ENCODE peak calls at places on chromosomes 2 and 18, in four cellular contexts. E, Y, F and H are unnamed samples.
A peak's percentile ranks its signal among the peaks of the same experiment; 100 is the strongest.

GRCh38 chr2:226424971-226425370 is 374.6 kb downstream of the IRS1 start:
- DNase-seq in Y (no peak), F (no peak), E (no peak), H (no peak)

GRCh38 chr2:134706587-134707329 is 12.0 kb downstream of the TMEM163 start:
- DNase-seq in Y (no peak), F (no peak), E (no peak), H (no peak)

GRCh38 chr2:12717988-12718661 is 1.4 kb downstream of the TRIB2 start:
- DNase-seq in E (no peak), F (peak; percentile 43), Y (no peak), H (no peak)

GRCh38 chr2:195563857-195564512 is 93.0 kb upstream of the SLC39A10 start:
- DNase-seq in F (no peak), Y (no peak), E (no peak), H (no peak)

GRCh38 chr18:464311-464659 is 36.2 kb downstream of the COLEC12 start:
- DNase-seq in Y (no peak), F (no peak), E (no peak), H (no peak)

GRCh38 chr18:46660955-46661749 is 4.1 kb upstream of the LOXHD1 start:
- DNase-seq in E (peak; percentile 34), Y (no peak), F (peak; percentile 40), H (no peak)

GRCh38 chr18:21315741-21316187 is 73.7 kb downstream of the GREB1L start:
- DNase-seq in F (no peak), E (no peak), Y (no peak), H (no peak)

GRCh38 chr18:525066-525797 is 24.7 kb upstream of the COLEC12 start:
- DNase-seq in E (no peak), Y (no peak), F (no peak), H (no peak)

GRCh38 chr18:48949051-48949605 is 1.6 kb downstream of the SMAD7 start:
- DNase-seq in F (no peak), E (peak; percentile 32), Y (peak; percentile 82), H (peak; percentile 73)

GRCh38 chr2:218035463-218036100 is 32.8 kb upstream of the TNS1 start:
- DNase-seq in Y (no peak), F (no peak), E (peak; percentile 11), H (no peak)

GRCh38 chr2:153872311-153873061 is 764 bp downstream of the GALNT13 start:
- DNase-seq in Y (no peak), E (no peak), F (no peak), H (peak; percentile 28)

GRCh38 chr2:63654959-63655358 is 66.2 kb downstream of the MDH1 start:
- DNase-seq in E (no peak), Y (no peak), F (no peak), H (no peak)

GRCh38 chr2:211401328-211401727 is 844.9 kb downstream of the CPS1 start:
- DNase-seq in Y (no peak), F (no peak), E (no peak), H (no peak)

GRCh38 chr2:126657146-126657635 is 1.2 kb downstream of the GYPC start:
- DNase-seq in E (peak; percentile 56), Y (peak; percentile 76), F (no peak), H (peak; percentile 63)
- H3K4me1 ChIP-seq in E (peaks cover 59% of the 10 kb centered on the region), Y (peaks cover 30% of the 10 kb centered on the region), F (peaks cover 23% of the 10 kb centered on the region), H (peaks cover 69% of the 10 kb centered on the region)

DNA sequence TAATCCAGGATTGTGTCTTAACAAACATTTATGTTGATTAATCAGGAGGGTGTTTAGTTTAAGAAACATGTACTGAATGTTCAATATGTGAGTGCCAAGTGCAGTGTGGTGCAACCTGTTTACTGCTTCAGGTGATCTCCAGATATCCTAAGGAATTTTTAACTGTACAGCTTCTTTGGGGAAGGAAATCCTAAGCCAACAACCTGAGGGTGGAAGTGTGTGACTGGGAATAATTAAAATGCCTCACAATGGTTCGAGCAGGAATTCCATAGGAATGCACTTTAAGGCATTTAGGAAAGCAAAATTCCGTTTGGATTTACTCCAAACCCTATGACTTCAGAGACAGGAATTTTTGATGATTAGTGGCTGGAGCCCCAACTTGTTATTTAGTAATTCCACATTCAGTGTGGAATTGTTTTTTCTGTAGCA is 16.4 kb downstream of the CRIM1 start:
- DNase-seq in Y (no peak), F (no peak), E (no peak), H (no peak)
- H3K4me1 ChIP-seq in Y (peaks cover 76% of the 10 kb centered on the region), F (peaks cover 31% of the 10 kb centered on the region), E (peaks cover 10% of the 10 kb centered on the region), H (peaks cover 100% of the 10 kb centered on the region)

GRCh38 chr2:74835831-74836674 is 2.1 kb downstream of the HK2 start:
- DNase-seq in Y (no peak), E (no peak), F (peak; percentile 52), H (no peak)
- H3K4me1 ChIP-seq in Y (peaks cover 17% of the 10 kb centered on the region), E (peaks cover 10% of the 10 kb centered on the region), F (peaks cover 8% of the 10 kb centered on the region), H (peaks cover 37% of the 10 kb centered on the region)

DNA sequence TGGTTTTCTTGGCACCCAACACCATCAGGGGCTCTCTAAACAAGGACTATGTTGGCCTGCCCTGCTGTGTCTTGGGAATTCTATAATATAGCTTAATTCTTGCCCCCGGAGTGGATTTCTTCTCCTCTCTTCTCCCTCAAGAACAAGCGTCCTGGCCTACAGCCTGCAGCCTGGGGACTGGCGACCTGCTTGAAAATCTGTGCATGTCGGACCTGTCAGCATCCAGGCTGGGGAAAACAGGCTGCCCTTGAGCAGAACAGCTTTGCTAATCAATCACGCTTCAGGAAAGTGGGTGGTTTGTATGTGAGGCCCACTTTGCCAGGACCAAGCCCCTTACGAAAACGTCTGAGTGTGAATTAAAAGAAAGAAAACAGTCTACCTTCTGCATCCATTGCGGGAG is 116.8 kb downstream of the BCL2 start:
- DNase-seq in Y (no peak), E (no peak), F (no peak), H (no peak)
- H3K4me1 ChIP-seq in Y (peaks cover 19% of the 10 kb centered on the region), E (no peaks in the 10 kb centered on the region), F (no peaks in the 10 kb centered on the region), H (peaks cover 12% of the 10 kb centered on the region)

DNA sequence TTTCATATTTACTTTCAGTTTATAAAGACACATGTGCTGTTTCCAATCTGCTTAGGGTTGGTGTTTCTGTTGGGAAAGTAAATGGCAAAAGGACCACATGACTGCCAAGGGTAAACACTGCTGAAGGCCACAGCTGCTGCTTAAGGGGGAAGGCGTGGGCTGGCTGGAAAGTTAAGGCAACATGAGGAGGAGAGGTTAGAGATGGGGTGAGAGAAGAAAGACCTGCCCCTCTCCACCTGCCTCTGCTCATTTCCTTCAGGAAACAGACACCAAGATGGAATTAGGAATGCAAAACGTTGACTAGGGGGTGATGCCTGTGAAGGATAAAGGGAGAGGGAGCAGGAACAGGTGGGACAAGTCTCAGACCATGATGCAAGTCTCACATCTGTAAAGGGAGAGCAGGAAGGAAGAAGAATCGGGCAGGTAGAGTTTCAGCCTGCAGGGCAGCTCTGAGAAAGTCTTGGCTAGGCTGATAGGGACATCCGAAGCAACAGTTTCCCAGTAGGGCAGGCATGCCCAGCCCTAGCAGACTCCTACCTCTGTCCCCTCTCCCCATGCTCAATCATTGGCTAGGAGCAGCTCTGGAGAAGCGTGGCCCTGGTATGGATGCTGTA is 86.0 kb downstream of the CDC42EP3 start:
- DNase-seq in Y (peak; percentile 22), E (no peak), F (no peak), H (peak; percentile 48)
- H3K4me1 ChIP-seq in Y (peaks cover 25% of the 10 kb centered on the region), E (no peaks in the 10 kb centered on the region), F (peaks cover 6% of the 10 kb centered on the region), H (peaks cover 62% of the 10 kb centered on the region)

DNA sequence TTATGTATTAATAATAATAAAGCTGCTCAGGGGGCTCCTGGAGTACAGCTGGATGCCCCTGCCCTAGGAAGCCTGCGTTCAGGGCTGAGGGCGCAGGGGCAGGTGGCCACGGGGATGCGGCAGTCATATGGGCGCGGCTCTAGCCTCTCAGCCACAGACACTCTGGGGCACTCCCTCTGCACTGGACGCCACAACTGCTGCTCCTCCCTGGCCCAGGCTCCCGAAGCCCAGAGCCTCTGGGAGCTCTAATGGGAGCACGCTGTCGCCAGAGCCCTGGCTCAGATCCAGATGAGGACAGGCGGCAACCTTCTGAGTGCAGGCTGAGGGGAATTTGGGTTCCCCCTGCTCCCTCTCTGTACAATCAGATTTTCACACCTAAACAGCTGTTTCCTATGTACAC is 93.6 kb downstream of the MTCL1 start:
- DNase-seq in Y (peak; percentile 65), F (no peak), E (no peak), H (no peak)
- H3K4me1 ChIP-seq in Y (peaks cover 22% of the 10 kb centered on the region), F (peaks cover 34% of the 10 kb centered on the region), E (no peaks in the 10 kb centered on the region), H (no peaks in the 10 kb centered on the region)

DNA sequence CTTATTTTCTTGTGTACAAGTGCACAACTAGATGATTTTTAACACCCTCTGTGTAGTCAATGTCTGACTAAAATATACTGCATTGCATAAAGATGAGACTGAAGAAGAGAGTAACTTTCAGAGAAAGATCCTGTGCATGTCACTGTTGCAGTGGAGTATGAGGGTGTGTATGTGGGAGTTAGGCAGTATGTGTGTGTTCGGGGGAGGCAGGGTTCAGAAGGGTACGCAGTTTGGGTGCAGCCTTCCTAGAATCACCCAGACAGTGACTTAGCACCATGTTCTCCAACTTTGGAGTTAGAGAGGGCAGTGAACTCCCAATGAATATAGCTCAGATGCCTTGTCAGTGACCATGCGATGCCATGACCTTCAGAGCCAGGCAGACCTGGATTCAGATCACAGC is 84.6 kb downstream of the LRATD1 start:
- DNase-seq in E (no peak), Y (no peak), F (no peak), H (no peak)
- H3K4me1 ChIP-seq in E (no peaks in the 10 kb centered on the region), Y (no peaks in the 10 kb centered on the region), F (no peaks in the 10 kb centered on the region), H (no peaks in the 10 kb centered on the region)